ENCODE peak calls at places on chromosome 16, in ten cellular contexts. J is stomach, T is endothelial cell of umbilical vein, Q is GM12892, U is SK-N-SH, V is GM12891, H is transverse colon, W is upper lobe of left lung, B is spleen, O is esophagus muscularis mucosa. A is an unnamed sample.

GRCh38 chr16:27920391-27920891 is 143.1 kb downstream of the GSG1L start:
- DNase-seq in W (no peak), J (no peak), T (no peak), B (peak), V (no peak), O (no peak), Q (no peak), U (peak), H (no peak), A (no peak)

GRCh38 chr16:66189951-66190350 is 176.5 kb upstream of the CDH5 start:
- DNase-seq in B (no peak), T (peak), Q (no peak), V (no peak), U (no peak), O (no peak), J (no peak), W (no peak), H (no peak), A (no peak)

GRCh38 chr16:1613728-1614225 is 1.6 kb downstream of the CRAMP1 start:
- DNase-seq in V (no peak), H (peak), O (no peak), J (peak), B (peak), Q (no peak), W (no peak), T (no peak), U (no peak), A (no peak)

GRCh38 chr16:50068550-50068949 is 2.8 kb downstream of the HEATR3 start:
- DNase-seq in V (no peak), H (no peak), J (no peak), U (no peak), Q (no peak), W (no peak), T (peak), O (no peak), B (no peak), A (no peak)

GRCh38 chr16:74448990-74449389 is 27.7 kb upstream of the CLEC18B start:
- DNase-seq in V (no peak), B (no peak), Q (no peak), W (peak), J (peak), O (peak), H (peak), T (peak), U (no peak), A (peak)

GRCh38 chr16:29649560-29650494 is 13.2 kb upstream of the SPN start:
- DNase-seq in Q (no peak), V (no peak), B (no peak), H (no peak), O (no peak), U (no peak), J (no peak), W (no peak), T (no peak), A (no peak)

GRCh38 chr16:80120899-80121521 is 419.8 kb upstream of the DYNLRB2 start:
- DNase-seq in V (no peak), U (peak), W (no peak), B (no peak), H (no peak), Q (no peak), T (no peak), J (peak), O (peak), A (no peak)

GRCh38 chr16:714079-714478 is 839 bp upstream of the METRN start:
- DNase-seq in T (no peak), O (no peak), Q (no peak), B (no peak), U (no peak), W (no peak), H (no peak), V (no peak), J (no peak), A (no peak)

GRCh38 chr16:67169642-67170167 is 633 bp upstream of the NOL3 start:
- DNase-seq in B (no peak), T (peak), Q (no peak), H (peak), J (no peak), W (no peak), O (no peak), V (no peak), U (peak), A (no peak)

GRCh38 chr16:31705371-31705770 is 168.2 kb upstream of the ZNF267 start:
- DNase-seq in W (no peak), J (no peak), V (no peak), H (no peak), U (no peak), T (no peak), O (no peak), Q (no peak), B (no peak), A (no peak)

GRCh38 chr16:13120557-13120956 is 219.2 kb downstream of the SHISA9 start:
- DNase-seq in T (no peak), O (no peak), V (no peak), B (no peak), U (no peak), H (no peak), J (no peak), Q (no peak), W (no peak), A (no peak)

GRCh38 chr16:69889295-69889964 is 61.7 kb upstream of the CLEC18A start:
- DNase-seq in Q (no peak), T (no peak), U (no peak), V (no peak), O (no peak), W (no peak), J (no peak), H (no peak), B (no peak), A (no peak)

GRCh38 chr16:61823326-61823725 is 212.9 kb downstream of the CDH8 start:
- DNase-seq in Q (no peak), J (no peak), T (no peak), H (no peak), V (no peak), U (no peak), O (no peak), W (no peak), B (no peak), A (no peak)

GRCh38 chr16:61791465-61791864 is 244.8 kb downstream of the CDH8 start:
- DNase-seq in B (no peak), W (no peak), O (no peak), V (no peak), J (no peak), U (no peak), Q (no peak), H (no peak), T (no peak), A (no peak)

GRCh38 chr16:24036614-24037013 is 200.8 kb downstream of the PRKCB start:
- DNase-seq in O (no peak), W (no peak), T (peak), H (peak), U (peak), J (peak), V (peak), B (no peak), Q (peak), A (no peak)

GRCh38 chr16:19687279-19687678 is 30.7 kb downstream of the KNOP1 start:
- DNase-seq in H (no peak), U (no peak), T (no peak), V (no peak), O (no peak), W (no peak), Q (no peak), J (no peak), B (no peak), A (no peak)

GRCh38 chr16:12801511-12802042 is 2.1 kb downstream of the CPPED1 start:
- DNase-seq in H (peak), Q (peak), T (peak), U (no peak), V (peak), W (peak), O (no peak), B (no peak), J (no peak), A (no peak)

GRCh38 chr16:79717324-79717848 is 116.8 kb upstream of the MAF start:
- DNase-seq in U (peak), W (no peak), O (no peak), H (no peak), Q (no peak), T (no peak), B (no peak), V (no peak), J (no peak), A (no peak)

GRCh38 chr16:970379-970765 is 412 bp downstream of the LMF1 start:
- DNase-seq in U (no peak), B (no peak), O (no peak), H (no peak), W (no peak), Q (no peak), J (no peak), T (no peak), V (no peak), A (no peak)

GRCh38 chr16:66275795-66276428 is 90.6 kb upstream of the CDH5 start:
- DNase-seq in W (peak), H (peak), T (peak), O (no peak), U (peak), J (peak), V (no peak), Q (no peak), B (no peak), A (peak)

GRCh38 chr16:12271006-12271405 is 294.5 kb downstream of the SNX29 start:
- DNase-seq in W (no peak), O (no peak), B (no peak), H (no peak), V (no peak), U (no peak), J (no peak), T (no peak), Q (no peak), A (no peak)

GRCh38 chr16:49024896-49025295 is 256.7 kb downstream of the CBLN1 start:
- DNase-seq in J (no peak), T (no peak), W (no peak), B (no peak), H (no peak), U (no peak), Q (no peak), O (peak), V (no peak), A (no peak)

GRCh38 chr16:66474750-66475199 is 47.7 kb downstream of the BEAN1 start:
- DNase-seq in V (peak), B (no peak), H (peak), J (no peak), O (no peak), Q (peak), U (no peak), W (no peak), T (peak), A (peak)

GRCh38 chr16:30041841-30042240 is 10.8 kb upstream of the TLCD3B start:
- DNase-seq in Q (no peak), J (no peak), H (no peak), V (no peak), T (peak), W (no peak), O (no peak), B (no peak), U (no peak), A (no peak)

GRCh38 chr16:54847207-54847606 is 83.5 kb upstream of the IRX5 start:
- DNase-seq in V (no peak), J (no peak), T (no peak), H (no peak), B (no peak), U (no peak), O (no peak), W (no peak), Q (no peak), A (no peak)

GRCh38 chr16:30473231-30474061 is 904 bp downstream of the ITGAL start:
- DNase-seq in O (no peak), B (peak), Q (peak), U (no peak), V (no peak), W (peak), J (no peak), T (no peak), H (peak), A (no peak)

GRCh38 chr16:1113489-1113888 is 17.4 kb upstream of the C1QTNF8 start:
- DNase-seq in O (no peak), Q (no peak), B (no peak), H (no peak), J (no peak), W (no peak), T (no peak), U (no peak), V (no peak), A (no peak)

GRCh38 chr16:15495898-15496297 is 61.5 kb downstream of the BMERB1 start:
- DNase-seq in H (no peak), J (no peak), O (no peak), U (no peak), T (no peak), Q (no peak), B (no peak), W (no peak), V (no peak), A (no peak)

GRCh38 chr16:47304563-47304962 is 156.3 kb downstream of the ITFG1 start:
- DNase-seq in J (no peak), Q (no peak), W (no peak), H (no peak), V (no peak), O (no peak), B (no peak), T (no peak), U (no peak), A (no peak)

GRCh38 chr16:66798162-66798561 is 3.2 kb downstream of the TERB1 start:
- DNase-seq in H (no peak), O (no peak), B (no peak), T (no peak), U (no peak), V (no peak), Q (no peak), W (no peak), J (no peak), A (no peak)

GRCh38 chr16:88019847-88020512 is 68.7 kb downstream of the BANP start:
- DNase-seq in Q (no peak), V (no peak), T (no peak), J (no peak), B (no peak), U (peak), H (no peak), O (no peak), W (no peak), A (no peak)
- TF ChIP-seq POLR2AphosphoS5 in Q (no peak), V (no peak), T (no peak), J (no peak), B (no peak), U (no peak), H (no peak), O (no peak), W (no peak), A (no peak)

GRCh38 chr16:4285167-4285566 is 12.3 kb upstream of the TFAP4 start:
- DNase-seq in B (no peak), V (no peak), Q (no peak), T (no peak), J (no peak), H (no peak), U (no peak), W (no peak), O (no peak), A (no peak)
- TF ChIP-seq POLR2AphosphoS5 in B (no peak), V (no peak), Q (no peak), T (no peak), J (no peak), H (no peak), U (no peak), W (no peak), O (no peak), A (no peak)

DNA sequence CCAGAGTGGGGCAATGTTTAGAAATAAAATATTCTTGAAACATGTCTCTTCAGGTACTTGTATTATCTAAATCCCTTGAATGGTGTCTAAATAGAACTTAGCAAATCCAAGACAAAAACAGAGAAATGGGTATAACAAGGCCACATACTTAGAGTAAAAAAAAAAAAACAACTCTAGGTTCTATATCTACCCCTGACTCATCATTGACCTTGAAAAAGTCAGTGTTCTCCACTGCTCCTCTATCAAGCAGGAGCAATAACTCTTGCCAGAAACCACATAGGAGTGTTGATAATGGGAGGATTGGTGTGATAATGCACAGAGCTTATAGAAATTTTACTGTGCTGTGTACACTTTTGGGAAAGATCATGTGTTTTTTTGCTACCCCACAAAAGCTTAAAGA is 296.6 kb upstream of the PMFBP1 start:
- DNase-seq in V (no peak), U (no peak), B (no peak), T (peak), H (no peak), W (no peak), O (no peak), J (no peak), Q (no peak), A (no peak)
- TF ChIP-seq POLR2AphosphoS5 in V (no peak), U (no peak), B (no peak), T (no peak), H (no peak), W (no peak), O (no peak), J (no peak), Q (no peak), A (no peak)

DNA sequence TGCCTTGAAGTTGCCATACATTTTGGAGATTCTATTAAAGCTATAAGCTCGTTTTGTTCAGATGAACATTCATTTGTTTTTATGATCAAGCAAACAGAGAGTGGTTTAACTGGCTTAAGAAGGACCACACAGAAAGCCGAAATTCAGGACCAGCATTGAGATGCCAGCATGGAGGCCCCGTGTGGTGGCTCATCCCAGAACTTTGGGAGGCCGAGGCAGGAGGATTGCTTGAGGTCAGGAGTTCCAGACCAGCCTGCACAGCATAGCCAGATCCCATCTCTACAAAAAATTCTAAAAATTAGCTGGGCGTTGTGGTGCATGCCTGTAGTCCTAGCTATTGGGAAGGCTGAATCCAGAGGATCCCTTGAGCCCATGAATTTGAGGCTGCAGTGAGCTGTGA is 45.9 kb upstream of the KIFC3 start:
- DNase-seq in B (peak), V (no peak), Q (no peak), H (no peak), U (no peak), O (no peak), W (no peak), T (no peak), J (no peak), A (no peak)
- TF ChIP-seq POLR2AphosphoS5 in B (no peak), V (no peak), Q (no peak), H (no peak), U (no peak), O (no peak), W (no peak), T (no peak), J (no peak), A (no peak)

GRCh38 chr16:88650749-88651275 is at the start of gene CYBA:
- DNase-seq in O (peak), U (peak), V (peak), B (peak), W (peak), Q (peak), J (peak), T (peak), H (peak), A (peak)
- TF ChIP-seq POLR2AphosphoS5 in O (peak), U (peak), V (peak), B (peak), W (peak), Q (peak), J (peak), T (peak), H (peak), A (peak)

DNA sequence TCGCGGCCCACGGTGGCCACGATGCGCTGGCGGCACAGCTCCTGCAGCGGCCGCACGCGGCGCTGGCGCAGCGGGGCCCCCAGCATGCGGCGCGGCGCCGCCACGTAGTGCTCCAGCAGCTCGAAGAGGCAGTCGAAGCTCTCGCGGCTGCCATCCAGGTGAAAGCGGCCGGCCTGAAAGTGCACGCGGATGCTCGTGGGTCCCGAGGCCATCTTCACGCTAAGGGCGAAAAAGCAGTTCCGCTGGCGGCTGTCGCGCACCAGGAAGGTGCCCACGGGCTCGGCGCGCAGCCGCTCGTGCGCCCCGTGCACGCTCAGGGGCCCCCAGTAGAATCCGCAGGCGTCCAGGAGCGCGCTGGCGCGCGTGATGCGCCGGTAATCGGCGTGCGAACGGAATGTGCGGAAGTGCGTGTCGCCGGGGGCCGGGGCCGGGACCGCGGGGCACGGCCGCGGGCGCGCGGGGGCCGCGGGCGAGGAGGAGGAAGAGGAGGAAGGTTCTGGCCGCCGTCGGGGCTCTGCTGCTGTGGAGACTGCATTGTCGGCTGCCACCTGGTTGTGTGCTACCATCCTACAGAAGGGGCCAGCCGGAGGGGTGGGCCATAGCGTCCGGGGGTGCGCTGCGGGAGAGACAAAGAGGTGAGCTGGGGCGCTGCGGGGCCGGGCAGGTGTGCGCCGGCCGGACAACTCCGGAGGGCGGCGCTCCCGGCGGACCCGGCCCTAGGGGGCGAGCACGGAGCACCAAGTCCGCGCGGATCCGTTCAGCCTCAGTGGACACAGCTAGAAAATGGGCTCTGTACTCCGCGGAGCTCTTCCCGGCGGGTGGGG is 879 bp downstream of the SOCS1 start:
- DNase-seq in U (peak), V (peak), T (peak), B (no peak), H (peak), Q (no peak), J (peak), W (no peak), O (no peak), A (peak)
- TF ChIP-seq POLR2AphosphoS5 in U (no peak), V (peak), T (no peak), B (peak), H (no peak), Q (no peak), J (no peak), W (no peak), O (no peak), A (no peak)

GRCh38 chr16:71426880-71427615 is 14.8 kb downstream of the TLE7 start:
- DNase-seq in V (no peak), U (no peak), W (no peak), B (peak), T (no peak), H (no peak), Q (no peak), O (no peak), J (no peak), A (peak)
- TF ChIP-seq POLR2AphosphoS5 in V (no peak), U (no peak), W (no peak), B (no peak), T (no peak), H (no peak), Q (no peak), O (no peak), J (no peak), A (no peak)

DNA sequence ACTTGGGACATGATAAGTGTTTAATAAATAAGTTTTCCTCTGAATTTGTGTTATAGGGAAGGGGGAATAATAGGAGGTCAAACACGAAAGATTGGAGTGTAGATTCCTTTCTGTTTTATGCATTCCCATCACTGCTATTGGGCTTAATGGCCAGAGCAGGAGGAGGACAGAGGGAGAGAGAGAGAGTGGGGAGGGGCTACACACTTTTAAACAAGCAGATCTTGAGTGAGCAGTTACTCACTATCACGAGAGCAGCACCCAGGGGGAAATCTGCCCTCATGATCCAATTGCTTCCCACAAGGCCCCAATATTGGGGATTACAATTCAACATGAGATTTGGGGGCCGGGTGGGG is 505.0 kb downstream of the GRIN2A start:
- DNase-seq in B (no peak), H (no peak), O (no peak), Q (no peak), J (no peak), T (no peak), U (no peak), W (no peak), V (no peak), A (no peak)
- TF ChIP-seq POLR2AphosphoS5 in B (no peak), H (no peak), O (no peak), Q (no peak), J (no peak), T (no peak), U (no peak), W (no peak), V (no peak), A (no peak)